ENCODE peak calls at places on chromosomes 4 and X, in nine cellular contexts. T is transverse colon; A is ecto neural progenitor cell; E is neural crest cell; J is AG08396; U is adipocyte; D is fibroblast of the aortic adventitia; Q is activated CD8-positive, alpha-beta memory T cell treated with anti-CD3 and anti-CD28 coated beads for 1 hour; N is NCI-H460. L is an unnamed sample.

GRCh38 chrX:46770817-46771163 is 11.9 kb upstream of the SLC9A7 start:
- DNase-seq in T (no peak), A (no peak), E (no peak), J (peak), U (peak), D (peak), Q (no peak), N (no peak), L (peak)

GRCh38 chr4:2333356-2333841 is 71.5 kb upstream of the MXD4 start:
- DNase-seq in T (peak), A (peak), E (no peak), J (no peak), U (no peak), D (no peak), Q (no peak), N (no peak), L (no peak)

GRCh38 chrX:52574416-52575275 is 57.8 kb upstream of the XAGE1B start:
- DNase-seq in T (peak), A (no peak), E (peak), J (peak), U (peak), D (peak), Q (no peak), N (peak), L (peak)

GRCh38 chr4:186781032-186781917 is 57.6 kb upstream of the FAT1 start:
- DNase-seq in T (no peak), A (no peak), E (no peak), J (peak), U (peak), D (no peak), Q (no peak), N (peak), L (peak)

GRCh38 chrX:123171781-123172180 is 12.3 kb upstream of the GRIA3 start:
- DNase-seq in T (no peak), A (no peak), E (no peak), J (no peak), U (no peak), D (peak), Q (no peak), N (no peak), L (peak)

GRCh38 chrX:102976290-102976689 is 39.2 kb downstream of the RAB40AL start:
- DNase-seq in T (no peak), A (no peak), E (no peak), J (no peak), U (peak), D (peak), Q (no peak), N (no peak), L (peak)

GRCh38 chr4:173794662-173795061 is 264.6 kb upstream of the HAND2 start:
- DNase-seq in T (no peak), A (no peak), E (no peak), J (peak), U (peak), D (peak), Q (no peak), N (no peak), L (peak)

GRCh38 chr4:15891312-15891711 is 47.2 kb downstream of the FGFBP1 start:
- DNase-seq in T (no peak), A (no peak), E (no peak), J (no peak), U (no peak), D (no peak), Q (no peak), N (no peak), L (no peak)

GRCh38 chr4:81807927-81808672 is 336.4 kb upstream of the RASGEF1B start:
- DNase-seq in T (no peak), A (no peak), E (no peak), J (no peak), U (no peak), D (peak), Q (no peak), N (no peak), L (no peak)

GRCh38 chr4:26199566-26199965 is 121.2 kb upstream of the RBPJ start:
- DNase-seq in T (no peak), A (no peak), E (no peak), J (no peak), U (no peak), D (peak), Q (no peak), N (no peak), L (peak)

GRCh38 chrX:150546711-150547153 is 21.7 kb upstream of the MTM1 start:
- DNase-seq in T (no peak), A (no peak), E (no peak), J (no peak), U (no peak), D (peak), Q (no peak), N (no peak), L (no peak)

GRCh38 chrX:17563515-17563914 is 173.8 kb upstream of the SCML1 start:
- DNase-seq in T (no peak), A (no peak), E (no peak), J (no peak), U (peak), D (no peak), Q (no peak), N (no peak), L (peak)

GRCh38 chrX:50962156-50962555 is 51.6 kb downstream of the BMP15 start:
- DNase-seq in T (no peak), A (no peak), E (no peak), J (no peak), U (no peak), D (no peak), Q (no peak), N (no peak), L (no peak)

GRCh38 chr4:68906238-68907137 is 45.1 kb downstream of the UGT2A3 start:
- DNase-seq in T (no peak), A (peak), E (no peak), J (no peak), U (no peak), D (peak), Q (no peak), N (no peak), L (no peak)

GRCh38 chr4:107800058-107800457 is 24.7 kb upstream of the SGMS2 start:
- DNase-seq in T (peak), A (no peak), E (no peak), J (no peak), U (no peak), D (no peak), Q (no peak), N (no peak), L (no peak)

GRCh38 chrX:72073614-72074013 is 58.1 kb downstream of the RTL5 start:
- DNase-seq in T (no peak), A (no peak), E (no peak), J (no peak), U (no peak), D (no peak), Q (no peak), N (no peak), L (no peak)

GRCh38 chr4:1172228-1172851 is at the start of gene SPON2:
- DNase-seq in T (no peak), A (no peak), E (no peak), J (peak), U (no peak), D (no peak), Q (no peak), N (no peak), L (peak)

GRCh38 chr4:36915717-36916116 is 328.8 kb upstream of the NWD2 start:
- DNase-seq in T (no peak), A (no peak), E (no peak), J (no peak), U (no peak), D (no peak), Q (no peak), N (no peak), L (no peak)

GRCh38 chr4:4829837-4830236 is 29.6 kb upstream of the MSX1 start:
- DNase-seq in T (no peak), A (no peak), E (no peak), J (no peak), U (no peak), D (no peak), Q (no peak), N (no peak), L (no peak)

GRCh38 chr4:74378573-74378972 is 13.6 kb downstream of the EREG start:
- DNase-seq in T (no peak), A (no peak), E (no peak), J (no peak), U (no peak), D (peak), Q (no peak), N (no peak), L (no peak)

GRCh38 chrX:18961686-18962085 is 22.2 kb downstream of the PHKA2 start:
- DNase-seq in T (no peak), A (no peak), E (no peak), J (no peak), U (peak), D (peak), Q (no peak), N (no peak), L (peak)

L was measured in AG10803.